ENCODE peak calls at places on chromosomes 7 and 10, in seven cellular contexts. U is NCI-H2227 treated with DMSO at 0.1 percent for 48 hours; K is glutamatergic neuron; I is COLO829; B is mammary epithelial cell; Q is NCI-H446; G is central memory CD4-positive, alpha-beta T cell. F is an unnamed sample.

GRCh38 chr7:144786522-144786921 is 49.3 kb downstream of the TPK1 start:
- DNase-seq in U (no peak), K (no peak), I (no peak), B (no peak), Q (no peak), G (no peak), F (no peak)

GRCh38 chr10:78351283-78351682 is 317.6 kb downstream of the RPS24 start:
- DNase-seq in U (no peak), K (no peak), I (no peak), B (no peak), Q (no peak), G (no peak), F (no peak)

GRCh38 chr7:37921340-37921805 is 933 bp downstream of the EPDR1 start:
- DNase-seq in U (no peak), K (peak), I (no peak), B (no peak), Q (peak), G (no peak), F (no peak)

GRCh38 chr7:46243406-46243805 is 322.3 kb upstream of the IGFBP3 start:
- DNase-seq in U (no peak), K (no peak), I (no peak), B (no peak), Q (no peak), G (no peak), F (no peak)

GRCh38 chr10:132162590-132163277 is 24.0 kb upstream of the DPYSL4 start:
- DNase-seq in U (no peak), K (no peak), I (no peak), B (no peak), Q (no peak), G (no peak), F (no peak)

GRCh38 chr7:30598121-30598876 is 3.6 kb downstream of the GARS1 start:
- DNase-seq in U (no peak), K (no peak), I (no peak), B (peak), Q (no peak), G (no peak), F (no peak)

GRCh38 chr7:113030489-113030888 is 56.1 kb downstream of the GPR85 start:
- DNase-seq in U (no peak), K (no peak), I (peak), B (no peak), Q (no peak), G (no peak), F (no peak)

GRCh38 chr7:82430518-82431465 is 12.8 kb downstream of the CACNA2D1 start:
- DNase-seq in U (no peak), K (no peak), I (no peak), B (no peak), Q (no peak), G (no peak), F (no peak)

GRCh38 chr7:120168066-120168465 is 104.9 kb upstream of the KCND2 start:
- DNase-seq in U (no peak), K (no peak), I (no peak), B (peak), Q (no peak), G (no peak), F (no peak)

GRCh38 chr7:82507976-82508677 is 64.5 kb upstream of the CACNA2D1 start:
- DNase-seq in U (no peak), K (no peak), I (no peak), B (no peak), Q (no peak), G (no peak), F (no peak)